ENCODE peak calls at places on chromosomes 16 and 17, in four cellular contexts. One of them, this sample, is unnamed.

GRCh38 chr16:3503513-3503912 is 2.7 kb downstream of the CLUAP1 start:
- DNase-seq in pancreas: no peak
- DNase-seq in HFF-Myc: no peak
- DNase-seq in lung: no peak
- DNase-seq in this sample: peak

GRCh38 chr17:19329136-19329535 is 33.4 kb downstream of the B9D1 start:
- DNase-seq in pancreas: no peak
- DNase-seq in HFF-Myc: no peak
- DNase-seq in lung: no peak
- DNase-seq in this sample: no peak

GRCh38 chr16:27824006-27824405 is 239.5 kb downstream of the GSG1L start:
- DNase-seq in pancreas: no peak
- DNase-seq in HFF-Myc: no peak
- DNase-seq in lung: no peak
- DNase-seq in this sample: no peak

GRCh38 chr16:24853830-24854229 is 8.1 kb downstream of the SLC5A11 start:
- DNase-seq in HFF-Myc: no peak
- DNase-seq in pancreas: no peak
- DNase-seq in lung: no peak
- DNase-seq in this sample: no peak

GRCh38 chr17:82239401-82239925 is 10.6 kb downstream of the SLC16A3 start:
- DNase-seq in HFF-Myc: no peak
- DNase-seq in pancreas: peak
- DNase-seq in lung: no peak
- DNase-seq in this sample: no peak

GRCh38 chr16:86118467-86119307 is 219.7 kb downstream of the IRF8 start:
- DNase-seq in lung: no peak
- DNase-seq in pancreas: peak
- DNase-seq in HFF-Myc: no peak
- DNase-seq in this sample: peak

GRCh38 chr17:63356275-63356905 is 89.7 kb downstream of the CYB561 start:
- DNase-seq in HFF-Myc: peak
- DNase-seq in pancreas: no peak
- DNase-seq in lung: no peak
- DNase-seq in this sample: no peak

GRCh38 chr16:27214084-27214961 is 11.0 kb downstream of the KDM8 start:
- DNase-seq in pancreas: peak
- DNase-seq in HFF-Myc: no peak
- DNase-seq in lung: no peak
- DNase-seq in this sample: no peak

GRCh38 chr16:4093495-4094137 is 22.6 kb downstream of the ADCY9 start:
- DNase-seq in pancreas: no peak
- DNase-seq in HFF-Myc: no peak
- DNase-seq in lung: no peak
- DNase-seq in this sample: no peak

GRCh38 chr16:11198817-11199216 is 57.2 kb downstream of the SOCS1 start:
- DNase-seq in pancreas: no peak
- DNase-seq in HFF-Myc: no peak
- DNase-seq in lung: no peak
- DNase-seq in this sample: no peak

GRCh38 chr16:58125781-58126335 is 3.3 kb downstream of the CFAP20 start:
- DNase-seq in HFF-Myc: no peak
- DNase-seq in lung: no peak
- DNase-seq in pancreas: no peak
- DNase-seq in this sample: no peak

GRCh38 chr16:69865701-69866100 is 85.4 kb upstream of the CLEC18A start:
- DNase-seq in pancreas: no peak
- DNase-seq in lung: peak
- DNase-seq in HFF-Myc: no peak
- DNase-seq in this sample: no peak

GRCh38 chr17:44909681-44910144 is 5.6 kb downstream of the GFAP start:
- DNase-seq in HFF-Myc: no peak
- DNase-seq in pancreas: no peak
- DNase-seq in lung: no peak
- DNase-seq in this sample: no peak

GRCh38 chr16:363110-364090 is 6.9 kb downstream of the MRPL28 start:
- DNase-seq in HFF-Myc: no peak
- DNase-seq in pancreas: peak
- DNase-seq in lung: no peak
- DNase-seq in this sample: no peak

GRCh38 chr17:78781339-78782304 is at the start of gene CYTH1:
- DNase-seq in lung: peak
- DNase-seq in HFF-Myc: no peak
- DNase-seq in pancreas: peak
- DNase-seq in this sample: peak

GRCh38 chr16:50213939-50214519 is 52.3 kb upstream of the ADCY7 start:
- DNase-seq in HFF-Myc: no peak
- DNase-seq in lung: no peak
- DNase-seq in pancreas: no peak
- DNase-seq in this sample: peak

GRCh38 chr17:74466111-74466784 is at the start of gene CD300A:
- DNase-seq in pancreas: no peak
- DNase-seq in HFF-Myc: no peak
- DNase-seq in lung: peak
- DNase-seq in this sample: peak

GRCh38 chr17:73744411-73744810 is 100.2 kb upstream of the SDK2 start:
- DNase-seq in pancreas: no peak
- DNase-seq in HFF-Myc: no peak
- DNase-seq in lung: no peak
- DNase-seq in this sample: no peak

GRCh38 chr16:47503936-47504335 is 42.8 kb downstream of the PHKB start:
- DNase-seq in lung: no peak
- DNase-seq in pancreas: no peak
- DNase-seq in HFF-Myc: peak
- DNase-seq in this sample: no peak

GRCh38 chr17:60601443-60602384 is 1.7 kb downstream of the PPM1D start:
- DNase-seq in HFF-Myc: peak
- DNase-seq in pancreas: peak
- DNase-seq in lung: peak
- DNase-seq in this sample: peak

GRCh38 chr17:57001541-57001940 is 23.6 kb downstream of the SCPEP1 start:
- DNase-seq in HFF-Myc: no peak
- DNase-seq in pancreas: no peak
- DNase-seq in lung: no peak
- DNase-seq in this sample: no peak

GRCh38 chr17:29116652-29117439 is 63.4 kb downstream of the MYO18A start:
- DNase-seq in pancreas: peak
- DNase-seq in HFF-Myc: no peak
- DNase-seq in lung: peak
- DNase-seq in this sample: peak

GRCh38 chr17:32659419-32659842 is 172.6 kb downstream of the CDK5R1 start:
- DNase-seq in lung: peak
- DNase-seq in HFF-Myc: peak
- DNase-seq in pancreas: peak
- DNase-seq in this sample: peak

GRCh38 chr17:30312218-30312617 is 20.5 kb upstream of the BLMH start:
- DNase-seq in pancreas: no peak
- DNase-seq in lung: no peak
- DNase-seq in HFF-Myc: no peak
- DNase-seq in this sample: no peak

GRCh38 chr17:44206825-44207155 is 7.1 kb upstream of the ATXN7L3 start:
- DNase-seq in HFF-Myc: no peak
- DNase-seq in pancreas: no peak
- DNase-seq in lung: no peak
- DNase-seq in this sample: no peak

GRCh38 chr16:88616736-88617135 is 21.6 kb upstream of the IL17C start:
- DNase-seq in pancreas: no peak
- DNase-seq in lung: no peak
- DNase-seq in HFF-Myc: no peak
- DNase-seq in this sample: no peak

GRCh38 chr17:8326591-8327583 is 12.8 kb upstream of the ODF4 start:
- DNase-seq in HFF-Myc: no peak
- DNase-seq in pancreas: peak
- DNase-seq in lung: no peak
- DNase-seq in this sample: no peak

GRCh38 chr16:54620197-54620596 is 310.5 kb upstream of the IRX5 start:
- DNase-seq in HFF-Myc: no peak
- DNase-seq in pancreas: no peak
- DNase-seq in lung: no peak
- DNase-seq in this sample: no peak

GRCh38 chr16:48462146-48462740 is 77.0 kb upstream of the SIAH1 start:
- DNase-seq in HFF-Myc: no peak
- DNase-seq in lung: no peak
- DNase-seq in pancreas: no peak
- DNase-seq in this sample: no peak

GRCh38 chr17:49616086-49616485 is 40.4 kb downstream of the NXPH3 start:
- DNase-seq in pancreas: no peak
- DNase-seq in lung: no peak
- DNase-seq in HFF-Myc: no peak
- DNase-seq in this sample: peak

GRCh38 chr16:4847774-4848587 is 700 bp downstream of the UBN1 start:
- DNase-seq in lung: peak
- DNase-seq in pancreas: peak
- DNase-seq in HFF-Myc: no peak
- DNase-seq in this sample: no peak

GRCh38 chr17:27513849-27514248 is 57.6 kb downstream of the KSR1 start:
- DNase-seq in pancreas: no peak
- DNase-seq in lung: no peak
- DNase-seq in HFF-Myc: no peak
- DNase-seq in this sample: no peak

GRCh38 chr16:85963746-85964370 is 64.9 kb downstream of the IRF8 start:
- DNase-seq in lung: no peak
- DNase-seq in pancreas: no peak
- DNase-seq in HFF-Myc: no peak
- DNase-seq in this sample: no peak

GRCh38 chr16:79809376-79809775 is 208.8 kb upstream of the MAF start:
- DNase-seq in pancreas: no peak
- DNase-seq in HFF-Myc: no peak
- DNase-seq in lung: no peak
- DNase-seq in this sample: no peak

GRCh38 chr17:72383053-72383847 is 262.4 kb downstream of the SOX9 start:
- DNase-seq in HFF-Myc: no peak
- DNase-seq in pancreas: no peak
- DNase-seq in lung: no peak
- DNase-seq in this sample: no peak

GRCh38 chr17:69879576-69879975 is 195.4 kb upstream of the KCNJ16 start:
- DNase-seq in pancreas: no peak
- DNase-seq in lung: no peak
- DNase-seq in HFF-Myc: no peak
- DNase-seq in this sample: no peak

GRCh38 chr16:26951950-26952349 is 114.8 kb upstream of the C16orf82 start:
- DNase-seq in HFF-Myc: no peak
- DNase-seq in lung: no peak
- DNase-seq in pancreas: no peak
- DNase-seq in this sample: no peak

GRCh38 chr16:1958715-1959268 is 546 bp upstream of the NDUFB10 start:
- DNase-seq in pancreas: peak
- DNase-seq in HFF-Myc: no peak
- DNase-seq in lung: no peak
- DNase-seq in this sample: no peak
- H3K4me3 ChIP-seq in pancreas: no peak
- H3K4me3 ChIP-seq in HFF-Myc: peak
- H3K4me3 ChIP-seq in lung: no peak
- H3K4me3 ChIP-seq in this sample: no peak

GRCh38 chr17:75877752-75878173 is 618 bp downstream of the TRIM47 start:
- DNase-seq in lung: peak
- DNase-seq in pancreas: peak
- DNase-seq in HFF-Myc: no peak
- DNase-seq in this sample: peak
- TF ChIP-seq CTCF in lung: peak
- TF ChIP-seq CTCF in pancreas: peak
- TF ChIP-seq CTCF in HFF-Myc: peak
- TF ChIP-seq CTCF in this sample: peak

GRCh38 chr16:84821179-84821578 is 1.4 kb downstream of the CRISPLD2 start:
- DNase-seq in HFF-Myc: no peak
- DNase-seq in lung: no peak
- DNase-seq in pancreas: no peak
- DNase-seq in this sample: no peak
- H3K4me3 ChIP-seq in HFF-Myc: peak
- H3K4me3 ChIP-seq in lung: peak
- H3K4me3 ChIP-seq in pancreas: no peak
- H3K4me3 ChIP-seq in this sample: no peak

DNA sequence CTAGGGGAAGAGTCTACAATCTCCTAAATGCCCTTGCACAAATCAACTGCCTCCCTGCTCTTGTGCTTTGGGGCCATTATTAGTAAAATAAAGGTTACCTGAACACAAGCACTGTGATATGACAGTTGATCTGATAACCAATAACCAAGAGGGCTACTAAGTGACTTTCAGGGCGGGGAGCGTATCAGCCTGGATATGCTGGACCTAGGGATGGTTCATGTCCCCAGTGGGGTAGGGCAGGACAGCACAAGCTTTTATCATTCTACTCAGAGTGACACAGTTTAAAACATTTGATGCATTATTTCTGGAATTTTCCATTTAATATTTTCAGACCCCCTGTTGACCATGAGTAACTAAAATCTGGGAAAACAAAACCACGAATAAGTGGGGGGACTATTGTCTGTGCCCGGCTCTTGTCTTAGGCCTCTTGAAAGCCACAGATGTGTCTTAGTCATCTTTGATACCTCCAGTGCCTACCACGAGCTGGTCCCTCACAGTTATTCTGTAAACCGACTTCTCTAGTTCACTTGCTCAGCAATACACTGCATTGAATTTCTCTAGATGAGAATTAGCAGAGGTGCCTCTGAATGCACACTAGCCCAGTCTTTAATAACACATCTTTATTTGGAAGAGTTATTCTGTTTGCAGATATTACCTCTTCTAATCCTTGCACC is 94.6 kb upstream of the DHX40 start:
- DNase-seq in lung: no peak
- DNase-seq in pancreas: no peak
- DNase-seq in HFF-Myc: no peak
- DNase-seq in this sample: no peak
- TF ChIP-seq CTCF in lung: no peak
- TF ChIP-seq CTCF in pancreas: no peak
- TF ChIP-seq CTCF in HFF-Myc: no peak
- TF ChIP-seq CTCF in this sample: no peak

GRCh38 chr16:15854906-15855703 is 1.7 kb downstream of the MYH11 start:
- DNase-seq in HFF-Myc: no peak
- DNase-seq in pancreas: no peak
- DNase-seq in lung: no peak
- DNase-seq in this sample: no peak

GRCh38 chr16:15856217-15856616 is 611 bp downstream of the MYH11 start:
- DNase-seq in HFF-Myc: no peak
- DNase-seq in pancreas: no peak
- DNase-seq in lung: no peak
- DNase-seq in this sample: no peak

GRCh38 chr16:15856901-15857778 is at the start of gene MYH11:
- DNase-seq in lung: no peak
- DNase-seq in HFF-Myc: no peak
- DNase-seq in pancreas: no peak
- DNase-seq in this sample: no peak

GRCh38 chr16:15854061-15854460 is 2.8 kb downstream of the MYH11 start:
- DNase-seq in lung: no peak
- DNase-seq in pancreas: no peak
- DNase-seq in HFF-Myc: no peak
- DNase-seq in this sample: no peak

DNA sequence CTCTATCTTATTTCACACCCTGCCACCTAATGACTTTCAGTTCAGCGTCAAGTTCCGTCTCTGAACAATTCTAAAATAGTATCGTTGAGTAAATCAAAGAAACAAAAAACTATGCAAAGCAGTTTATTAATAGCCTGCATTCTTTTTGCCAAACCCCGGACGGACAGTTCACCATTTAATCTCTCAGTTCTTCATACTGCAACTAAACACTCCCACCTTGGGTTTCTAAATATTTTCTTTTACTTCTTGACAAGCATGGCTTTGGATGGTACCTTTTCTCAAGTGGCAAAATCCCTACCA is 1.2 kb downstream of the MYH11 start:
- DNase-seq in pancreas: no peak
- DNase-seq in HFF-Myc: no peak
- DNase-seq in lung: no peak
- DNase-seq in this sample: peak
- H3K4me3 ChIP-seq in pancreas: no peak
- H3K4me3 ChIP-seq in HFF-Myc: no peak
- H3K4me3 ChIP-seq in lung: no peak
- H3K4me3 ChIP-seq in this sample: no peak